ENCODE peak calls at places on chromosomes 2 and 18, in four cellular contexts. One of them, this sample, is unnamed.

GRCh38 chr2:240996834-240997140 is 1.6 kb upstream of the SNED1 start:
- DNase-seq in right lobe of liver: no peak
- DNase-seq in H9: peak
- DNase-seq in coronary artery: peak
- DNase-seq in this sample: no peak

GRCh38 chr18:54296017-54296416 is 26.7 kb downstream of the POLI start:
- DNase-seq in right lobe of liver: no peak
- DNase-seq in H9: no peak
- DNase-seq in coronary artery: no peak
- DNase-seq in this sample: no peak

GRCh38 chr2:204175552-204176271 is 239.1 kb downstream of the ICOS start:
- DNase-seq in right lobe of liver: no peak
- DNase-seq in H9: no peak
- DNase-seq in coronary artery: no peak
- DNase-seq in this sample: no peak

GRCh38 chr2:237351796-237352195 is 62.2 kb downstream of the COL6A3 start:
- DNase-seq in right lobe of liver: no peak
- DNase-seq in H9: no peak
- DNase-seq in coronary artery: no peak
- DNase-seq in this sample: no peak

GRCh38 chr2:233082222-233082933 is 22.2 kb downstream of the INPP5D start:
- DNase-seq in right lobe of liver: no peak
- DNase-seq in H9: no peak
- DNase-seq in coronary artery: peak
- DNase-seq in this sample: no peak

GRCh38 chr2:158795110-158795924 is at the start of gene DAPL1:
- DNase-seq in right lobe of liver: no peak
- DNase-seq in H9: no peak
- DNase-seq in coronary artery: no peak
- DNase-seq in this sample: no peak

GRCh38 chr2:207274541-207274940 is 108.8 kb upstream of the KLF7 start:
- DNase-seq in right lobe of liver: no peak
- DNase-seq in H9: no peak
- DNase-seq in coronary artery: no peak
- DNase-seq in this sample: no peak

GRCh38 chr2:231104115-231104713 is 20.6 kb downstream of the HTR2B start:
- DNase-seq in right lobe of liver: no peak
- DNase-seq in H9: peak
- DNase-seq in coronary artery: no peak
- DNase-seq in this sample: peak

GRCh38 chr2:206275274-206276160 is 1.1 kb downstream of the ZDBF2 start:
- DNase-seq in right lobe of liver: no peak
- DNase-seq in H9: no peak
- DNase-seq in coronary artery: no peak
- DNase-seq in this sample: no peak

GRCh38 chr18:31065036-31065773 is 22.7 kb upstream of the DSC3 start:
- DNase-seq in right lobe of liver: no peak
- DNase-seq in H9: no peak
- DNase-seq in coronary artery: no peak
- DNase-seq in this sample: no peak

GRCh38 chr2:215435809-215436704 is at the start of gene FN1:
- DNase-seq in right lobe of liver: peak
- DNase-seq in H9: peak
- DNase-seq in coronary artery: peak
- DNase-seq in this sample: peak